ENCODE peak calls at places on chromosomes 3 and 15, in ten cellular contexts. Q is GM06990, U is hepatocyte, V is cardiac fibroblast, J is epithelial cell of esophagus, R is skeletal muscle cell, E is foreskin fibroblast, M is Panc1, K is cardiac muscle cell, Y is AG09309. I is an unnamed sample.

GRCh38 chr3:74139648-74140047 is 474.8 kb downstream of the CNTN3 start:
- DNase-seq in M (no peak), R (no peak), V (no peak), Q (no peak), E (peak), U (no peak), Y (no peak), J (no peak), K (peak), I (no peak)

GRCh38 chr3:48688032-48688736 is 2.5 kb upstream of the NCKIPSD start:
- DNase-seq in Q (no peak), U (no peak), Y (no peak), R (no peak), K (no peak), M (no peak), E (no peak), V (no peak), J (no peak), I (no peak)

GRCh38 chr15:64137226-64137833 is 14.2 kb upstream of the SNX22 start:
- DNase-seq in Y (no peak), K (no peak), U (no peak), Q (no peak), M (no peak), J (no peak), E (no peak), R (no peak), V (no peak), I (no peak)

GRCh38 chr3:193782280-193782654 is 189.3 kb downstream of the OPA1 start:
- DNase-seq in V (no peak), K (peak), Q (no peak), E (no peak), M (no peak), R (no peak), Y (no peak), U (peak), J (peak), I (no peak)

GRCh38 chr3:98390366-98390765 is at the start of gene OR5K3:
- DNase-seq in J (no peak), E (no peak), Q (no peak), Y (no peak), K (no peak), M (no peak), V (no peak), U (no peak), R (no peak), I (no peak)

GRCh38 chr3:42036483-42036823 is 54.7 kb upstream of the TRAK1 start:
- DNase-seq in J (peak), E (peak), R (peak), V (peak), Y (no peak), K (peak), Q (no peak), U (peak), M (peak), I (no peak)

GRCh38 chr3:56980798-56981390 is 79.6 kb upstream of the SPATA12 start:
- DNase-seq in K (no peak), U (peak), Q (no peak), R (peak), E (peak), M (no peak), Y (peak), J (peak), V (peak), I (peak)

GRCh38 chr3:123324880-123325765 is 123.4 kb downstream of the SEC22A start:
- DNase-seq in Q (no peak), R (no peak), J (no peak), E (no peak), K (no peak), Y (no peak), M (no peak), U (no peak), V (no peak), I (no peak)

GRCh38 chr3:194196876-194197275 is 60.9 kb downstream of the HES1 start:
- DNase-seq in K (no peak), V (no peak), M (no peak), Q (no peak), R (no peak), J (peak), E (no peak), U (no peak), Y (no peak), I (no peak)

GRCh38 chr15:62307551-62307950 is 142.5 kb upstream of the C2CD4B start:
- DNase-seq in V (peak), J (peak), Q (no peak), R (peak), K (no peak), Y (peak), U (no peak), M (no peak), E (peak), I (no peak)

GRCh38 chr3:53834429-53835095 is 11.7 kb downstream of the CHDH start:
- DNase-seq in E (no peak), U (no peak), K (no peak), M (no peak), Y (peak), J (no peak), V (no peak), Q (no peak), R (no peak), I (no peak)

GRCh38 chr15:51132384-51133139 is 37.9 kb upstream of the TNFAIP8L3 start:
- DNase-seq in M (peak), U (peak), Q (no peak), V (peak), E (peak), J (peak), Y (peak), K (peak), R (peak), I (peak)

GRCh38 chr15:90683876-90684275 is 33.3 kb upstream of the BLM start:
- DNase-seq in E (no peak), Q (no peak), U (no peak), M (no peak), Y (no peak), V (no peak), R (no peak), K (no peak), J (no peak), I (no peak)

GRCh38 chr15:47945869-47946666 is 174.7 kb upstream of the SLC24A5 start:
- DNase-seq in J (no peak), V (no peak), E (peak), U (no peak), R (no peak), K (peak), Q (no peak), Y (no peak), M (no peak), I (no peak)

GRCh38 chr15:48176957-48177356 is 1.1 kb downstream of the MYEF2 start:
- DNase-seq in Y (no peak), M (no peak), U (no peak), R (no peak), Q (no peak), J (no peak), E (no peak), K (no peak), V (no peak), I (no peak)

GRCh38 chr15:29937956-29938355 is 115.7 kb upstream of the TJP1 start:
- DNase-seq in M (no peak), K (no peak), J (peak), Y (no peak), U (no peak), V (peak), E (peak), R (peak), Q (no peak), I (no peak)

GRCh38 chr15:42832577-42832976 is 88.0 kb downstream of the TTBK2 start:
- DNase-seq in Q (no peak), U (peak), K (no peak), V (peak), R (peak), Y (peak), J (peak), E (peak), M (no peak), I (no peak)

DNA sequence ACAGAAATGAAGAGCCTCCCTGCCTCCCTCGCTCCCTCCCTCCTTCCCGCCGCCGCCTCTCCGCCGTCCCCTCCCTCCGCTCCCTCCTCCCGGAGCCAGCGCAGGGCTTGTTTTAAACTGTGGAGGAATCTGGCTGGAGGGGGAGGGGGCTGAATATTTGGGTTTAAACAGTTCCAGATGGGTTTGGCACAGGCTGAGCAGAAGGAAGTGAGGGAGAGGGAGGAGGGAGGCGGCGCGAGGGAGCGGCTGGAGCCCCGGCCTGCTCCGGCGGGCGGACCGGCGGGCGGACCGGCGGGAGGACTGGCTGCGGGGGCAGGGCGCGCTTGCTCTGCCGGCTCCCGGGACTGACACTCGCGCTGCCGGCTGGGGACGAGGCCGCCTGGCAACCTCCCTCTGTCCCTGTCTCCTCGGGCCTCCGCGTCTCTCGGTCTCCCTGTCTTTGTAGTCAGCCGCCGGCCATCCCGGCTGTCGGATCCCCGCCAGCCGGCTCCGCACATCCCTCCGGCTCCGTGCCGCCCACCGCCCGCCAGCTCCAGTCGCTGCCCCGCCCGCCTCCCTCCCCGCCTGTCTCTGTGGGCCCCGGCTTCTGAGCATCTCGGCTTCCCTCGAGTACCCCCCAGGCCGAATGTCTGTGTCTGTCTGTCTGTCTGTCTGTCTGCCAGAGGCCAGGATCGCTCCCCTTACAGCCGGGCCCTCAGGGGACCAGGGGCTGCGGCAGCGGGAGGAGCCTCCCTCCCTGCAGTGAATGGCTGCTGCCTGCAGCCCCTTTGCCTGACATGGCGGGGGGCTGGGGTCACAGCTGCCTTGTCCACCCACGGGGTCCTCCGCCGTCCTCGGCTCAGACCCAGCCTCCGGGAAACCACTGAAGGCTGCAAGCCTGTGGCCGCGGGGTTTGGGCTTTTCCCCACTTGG is 7.6 kb downstream of the EPHB3 start:
- DNase-seq in Q (no peak), U (peak), K (peak), R (peak), J (peak), V (peak), Y (peak), M (no peak), E (peak), I (peak)
- H3K4me3 ChIP-seq in Q (no peak), U (peak), K (peak), R (peak), J (peak), V (peak), Y (peak), M (peak), E (peak), I (peak)

GRCh38 chr15:73050561-73051297 is 1.5 kb upstream of the NEO1 start:
- DNase-seq in Y (no peak), U (no peak), J (no peak), Q (no peak), E (peak), V (peak), M (no peak), K (no peak), R (no peak), I (no peak)
- H3K4me3 ChIP-seq in Y (no peak), U (peak), J (peak), Q (no peak), E (peak), V (no peak), M (peak), K (peak), R (peak), I (peak)

DNA sequence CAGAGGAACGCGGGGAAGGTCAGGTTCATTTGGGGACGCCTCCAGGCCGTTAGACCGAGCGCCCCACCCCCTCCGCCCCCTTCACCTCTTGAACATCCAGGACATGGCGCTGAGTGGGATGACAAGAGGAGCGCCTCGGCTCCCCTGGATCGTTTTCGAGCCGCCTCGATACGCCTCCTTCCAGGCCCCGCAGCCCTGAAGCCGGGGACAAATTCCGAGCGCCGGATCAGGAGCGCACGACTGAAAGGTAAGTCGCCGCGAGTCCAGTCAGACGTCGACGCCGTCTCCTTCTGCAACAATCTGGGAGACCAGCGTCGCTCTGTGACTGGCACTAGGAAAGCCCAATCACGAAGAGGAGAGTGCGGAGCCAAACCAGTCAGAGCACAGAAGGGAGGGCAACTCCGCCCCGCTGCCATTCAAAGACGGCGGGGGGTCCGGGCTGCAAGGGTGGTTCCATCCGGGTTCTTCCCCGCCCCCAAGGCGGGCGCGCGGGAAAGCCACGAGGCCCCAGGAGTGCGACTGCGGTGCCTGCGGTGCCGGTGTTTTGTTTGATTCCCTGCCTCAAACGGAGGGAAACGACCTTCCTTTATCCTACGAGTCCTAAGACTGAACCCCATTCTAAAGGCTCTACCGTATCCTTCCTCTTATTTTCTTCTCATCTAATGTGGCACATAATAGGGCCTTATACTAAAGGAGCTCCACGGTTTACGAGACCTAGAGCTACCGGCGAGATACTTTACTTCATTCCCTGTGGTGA is at the start of gene HLTF:
- DNase-seq in M (peak), J (peak), E (peak), U (peak), V (peak), R (peak), K (peak), Q (peak), Y (peak), I (peak)
- H3K4me3 ChIP-seq in M (peak), J (peak), E (peak), U (peak), V (peak), R (peak), K (peak), Q (peak), Y (peak), I (peak)

GRCh38 chr15:82856397-82857170 is 47.2 kb downstream of the WHAMM start:
- DNase-seq in K (no peak), U (no peak), J (no peak), Y (no peak), E (no peak), M (no peak), V (no peak), R (no peak), Q (no peak), I (no peak)
- H3K4me3 ChIP-seq in K (no peak), U (no peak), J (no peak), Y (no peak), E (no peak), M (no peak), V (no peak), R (no peak), Q (no peak), I (no peak)

GRCh38 chr3:107432013-107432515 is 54.8 kb downstream of the CCDC54 start:
- DNase-seq in E (peak), K (no peak), V (peak), U (peak), R (no peak), M (no peak), Y (no peak), J (peak), Q (no peak), I (no peak)

GRCh38 chr3:107430214-107431047 is 53.2 kb downstream of the CCDC54 start:
- DNase-seq in Q (peak), E (peak), M (no peak), K (no peak), V (peak), R (no peak), J (peak), Y (no peak), U (peak), I (no peak)

GRCh38 chr3:107431298-107432012 is 54.2 kb downstream of the CCDC54 start:
- DNase-seq in U (peak), K (peak), E (peak), J (peak), M (no peak), Y (no peak), R (no peak), V (peak), Q (peak), I (no peak)

GRCh38 chr3:107431048-107431297 is 53.7 kb downstream of the CCDC54 start:
- DNase-seq in J (no peak), V (peak), R (no peak), Q (peak), E (peak), M (no peak), K (no peak), Y (no peak), U (no peak), I (no peak)

DNA sequence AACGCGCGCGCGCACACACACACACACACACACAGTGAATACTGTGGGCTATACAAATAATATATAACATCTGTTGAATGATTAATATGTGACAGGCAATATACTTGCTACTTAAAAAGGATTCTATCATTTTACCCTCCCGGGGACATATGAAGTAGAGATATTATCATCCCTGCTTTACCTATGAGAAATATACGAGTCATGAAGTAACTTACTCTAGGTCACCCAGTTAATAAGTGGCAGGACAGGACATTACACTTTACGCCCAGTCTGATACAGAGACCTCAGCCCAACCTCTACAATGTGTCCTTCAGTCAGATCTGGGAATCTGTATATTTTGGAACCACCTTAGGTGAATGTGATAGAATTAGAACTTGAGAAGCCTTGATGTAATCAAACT is 55.4 kb downstream of the CCDC54 start:
- DNase-seq in M (no peak), U (no peak), V (no peak), R (no peak), E (peak), J (no peak), Y (no peak), Q (no peak), K (no peak), I (no peak)
- H3K4me3 ChIP-seq in M (no peak), U (peak), V (no peak), R (no peak), E (peak), J (peak), Y (no peak), Q (no peak), K (no peak), I (peak)

GRCh38 chr15:31365655-31366127 is 39.1 kb downstream of the KLF13 start:
- DNase-seq in U (peak), Q (peak), E (peak), R (peak), Y (peak), V (peak), J (peak), K (peak), M (no peak), I (peak)
- H3K4me3 ChIP-seq in U (no peak), Q (no peak), E (no peak), R (no peak), Y (no peak), V (peak), J (no peak), K (no peak), M (no peak), I (peak)

DNA sequence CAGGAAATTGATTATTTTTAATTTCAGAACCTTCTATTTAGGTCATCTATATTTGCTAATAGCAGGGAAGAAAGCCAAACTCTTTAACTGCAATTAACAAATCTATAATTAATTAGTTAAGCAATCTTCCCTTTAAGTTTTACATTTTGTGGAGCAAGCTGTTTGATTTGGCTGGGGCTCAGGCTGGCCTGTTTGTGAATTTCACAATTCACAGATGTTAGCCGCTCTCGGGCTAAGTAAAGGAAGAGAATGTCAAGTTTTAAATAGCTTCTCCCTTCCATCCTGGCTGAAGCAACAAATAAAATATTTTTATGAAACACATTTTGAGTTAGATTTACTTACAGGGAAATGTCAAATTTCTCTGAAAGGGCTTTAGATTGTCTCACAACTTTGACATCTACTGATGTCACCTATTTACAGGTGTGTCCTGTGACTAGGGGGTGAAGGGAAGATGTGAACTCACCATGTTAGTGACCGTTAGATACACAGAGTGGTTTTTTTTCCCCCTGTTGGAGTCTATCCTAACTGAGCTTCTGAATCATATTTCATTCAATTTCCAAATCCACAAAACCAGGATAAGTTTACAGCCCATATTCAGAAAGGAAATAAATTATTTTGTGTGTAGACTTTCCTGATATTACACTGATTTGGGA is 1.3 kb upstream of the TP63 start:
- DNase-seq in R (no peak), M (no peak), K (no peak), Q (peak), V (peak), E (peak), Y (peak), J (no peak), U (no peak), I (no peak)
- H3K4me3 ChIP-seq in R (no peak), M (no peak), K (no peak), Q (peak), V (no peak), E (no peak), Y (no peak), J (no peak), U (no peak), I (no peak)

GRCh38 chr3:60045686-60046085 is 995.9 kb upstream of the CFAP20DC start:
- DNase-seq in Y (no peak), M (no peak), K (no peak), J (no peak), E (no peak), R (no peak), U (no peak), Q (no peak), V (no peak), I (no peak)

GRCh38 chr3:60048447-60048848 is 998.6 kb upstream of the CFAP20DC start:
- DNase-seq in V (no peak), E (no peak), Y (no peak), J (no peak), Q (no peak), M (no peak), U (no peak), R (no peak), K (no peak), I (no peak)

GRCh38 chr3:60046212-60046611 is 996.4 kb upstream of the CFAP20DC start:
- DNase-seq in V (no peak), U (no peak), Q (no peak), Y (no peak), M (no peak), J (no peak), E (no peak), R (no peak), K (no peak), I (no peak)

DNA sequence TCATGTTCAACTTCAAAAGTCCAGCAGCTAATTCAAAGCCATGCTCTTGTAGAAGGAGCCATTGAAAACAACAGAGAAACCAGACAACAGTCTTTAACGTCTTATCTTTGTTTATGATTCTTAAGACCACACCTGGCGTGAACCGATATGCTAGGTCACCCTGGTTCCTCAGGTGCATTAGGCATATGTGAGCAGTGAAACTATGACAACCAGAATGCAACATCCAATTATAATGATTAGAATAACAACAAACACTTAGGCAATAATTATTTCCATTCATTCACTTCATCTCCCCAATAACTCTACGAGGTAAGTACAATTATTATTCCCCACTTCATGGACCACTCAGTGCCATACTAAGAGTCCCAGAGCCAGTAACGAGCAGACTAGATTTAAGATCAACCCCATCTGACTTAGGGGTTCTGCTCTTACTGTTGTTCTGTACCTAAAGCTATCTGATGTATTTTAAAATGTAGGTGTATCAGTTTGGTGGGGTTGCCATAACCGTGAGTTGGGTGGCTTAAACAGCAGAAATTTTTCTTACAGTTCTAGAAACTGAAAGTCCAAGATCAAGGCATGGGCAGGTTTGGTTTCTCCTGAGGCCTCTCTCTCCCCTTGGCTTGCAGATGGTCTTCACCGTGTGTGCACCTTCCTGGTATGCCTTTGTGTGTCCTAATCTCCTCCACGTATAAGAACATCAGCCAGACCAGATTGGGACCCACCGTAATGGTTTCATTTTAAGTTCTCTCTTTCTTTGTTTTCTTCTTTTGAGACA is 997.8 kb upstream of the CFAP20DC start:
- DNase-seq in M (no peak), V (no peak), E (no peak), Y (no peak), R (no peak), J (no peak), U (no peak), K (no peak), Q (no peak), I (no peak)
- H3K4me3 ChIP-seq in M (no peak), V (no peak), E (no peak), Y (no peak), R (no peak), J (no peak), U (no peak), K (no peak), Q (no peak), I (no peak)